ENCODE peak calls at places on chromosomes 5 and 9, in six cellular contexts. J is activated CD8-positive, alpha-beta T cell treated with anti-CD3 and anti-CD28 coated beads for 36 hours; F is fibroblast of lung; Q is stomach; Z is fibroblast of mammary gland; G is cardiac muscle cell. H is an unnamed sample.

GRCh38 chr9:96109718-96110351 is 192.1 kb downstream of the HSD17B3 start:
- DNase-seq in G (no peak), J (no peak), Q (no peak), Z (peak; percentile 59), F (peak; percentile 70), H (no peak)

GRCh38 chr9:3732077-3733038 is 206.6 kb upstream of the RFX3 start:
- DNase-seq in Z (peak; percentile 86), Q (no peak), F (peak; percentile 90), J (peak; percentile 47), G (peak; percentile 78), H (no peak)

GRCh38 chr5:108637110-108637509 is 110.6 kb upstream of the FER start:
- DNase-seq in Z (peak; percentile 81), J (no peak), F (peak; percentile 14), G (no peak), Q (no peak), H (no peak)

GRCh38 chr5:181160144-181160754 is 12.9 kb downstream of the OR2V2 start:
- DNase-seq in J (peak; percentile 92), Z (peak; percentile 82), G (peak; percentile 12), F (peak; percentile 59), Q (no peak), H (peak; percentile 74)

GRCh38 chr5:178199581-178200434 is 4.5 kb upstream of the HNRNPAB start:
- DNase-seq in F (no peak), Q (no peak), J (no peak), Z (no peak), G (no peak), H (no peak)

GRCh38 chr9:138011951-138012500 is 134.4 kb downstream of the CACNA1B start:
- DNase-seq in G (no peak), J (no peak), Q (no peak), Z (no peak), F (no peak), H (no peak)

GRCh38 chr5:5523066-5523505 is 100.6 kb downstream of the ICE1 start:
- DNase-seq in Q (no peak), F (no peak), Z (no peak), G (no peak), J (peak; percentile 25), H (no peak)

GRCh38 chr5:140557965-140558364 is 692 bp upstream of the SRA1 start:
- DNase-seq in Z (no peak), G (no peak), J (no peak), F (no peak), Q (no peak), H (no peak)

GRCh38 chr5:171269717-171270116 is 39.3 kb upstream of the TLX3 start:
- DNase-seq in Q (no peak), F (peak; percentile 36), Z (peak; percentile 54), G (no peak), J (no peak), H (no peak)

GRCh38 chr9:125540497-125540896 is 166.5 kb downstream of the MAPKAP1 start:
- DNase-seq in G (no peak), Q (no peak), Z (no peak), J (no peak), F (peak; percentile 79), H (no peak)

GRCh38 chr5:131109540-131110255 is 55.4 kb downstream of the HINT1 start:
- DNase-seq in Q (no peak), J (peak; percentile 50), Z (peak; percentile 57), G (peak; percentile 53), F (peak; percentile 17), H (peak; percentile 64)

GRCh38 chr5:153081385-153081784 is 409.1 kb upstream of the GRIA1 start:
- DNase-seq in Z (peak; percentile 41), G (no peak), J (no peak), F (no peak), Q (no peak), H (no peak)

GRCh38 chr5:76701298-76701697 is 14.6 kb upstream of the F2R start:
- DNase-seq in Z (peak; percentile 96), J (no peak), G (no peak), Q (no peak), F (peak; percentile 86), H (no peak)

GRCh38 chr5:22044229-22044628 is 808.9 kb downstream of the CDH12 start:
- DNase-seq in G (no peak), J (no peak), Z (no peak), F (no peak), Q (no peak), H (no peak)

GRCh38 chr5:169914766-169915165 is 65.5 kb downstream of the INSYN2B start:
- DNase-seq in Z (peak; percentile 67), J (no peak), G (peak; percentile 76), F (peak; percentile 60), Q (no peak), H (no peak)

GRCh38 chr9:7328453-7328852 is 471.1 kb downstream of the DMAC1 start:
- DNase-seq in G (no peak), J (no peak), Z (no peak), Q (no peak), F (no peak), H (no peak)

GRCh38 chr9:137422668-137423000 is 328 bp downstream of the EXD3 start:
- DNase-seq in J (no peak), Q (no peak), G (peak; percentile 64), Z (no peak), F (peak; percentile 29), H (peak; percentile 56)

GRCh38 chr5:60927450-60927849 is 17.4 kb downstream of the ERCC8 start:
- DNase-seq in J (no peak), Z (no peak), G (no peak), Q (no peak), F (no peak), H (no peak)

GRCh38 chr9:34204011-34204635 is 25.3 kb downstream of the UBAP1 start:
- DNase-seq in Q (no peak), F (no peak), G (no peak), J (no peak), Z (peak; percentile 50), H (no peak)

GRCh38 chr9:127793093-127793708 is 7.4 kb downstream of the CDK9 start:
- DNase-seq in J (no peak), G (no peak), Q (peak; percentile 48), Z (peak; percentile 38), F (no peak), H (no peak)

GRCh38 chr9:127790094-127790855 is 4.4 kb downstream of the CDK9 start:
- DNase-seq in G (no peak), J (no peak), Q (no peak), Z (no peak), F (no peak), H (no peak)

GRCh38 chr9:127792417-127793031 is 6.7 kb downstream of the CDK9 start:
- DNase-seq in Z (no peak), Q (no peak), J (no peak), F (no peak), G (no peak), H (no peak)

GRCh38 chr9:127789179-127789578 is 3.3 kb downstream of the CDK9 start:
- DNase-seq in G (no peak), Q (no peak), Z (no peak), F (no peak), J (no peak), H (no peak)

GRCh38 chr9:127791085-127791484 is 5.3 kb downstream of the CDK9 start:
- DNase-seq in G (no peak), Z (no peak), J (no peak), F (no peak), Q (no peak), H (no peak)
- TF ChIP-seq CTCF in G (no peak), Z (no peak), J (no peak), F (no peak), Q (no peak), H (no peak)

GRCh38 chr5:164341056-164341619 is 835.7 kb downstream of the MAT2B start:
- DNase-seq in Z (no peak), J (no peak), G (no peak), F (peak; percentile 38), Q (no peak), H (no peak)
- TF ChIP-seq CTCF in Z (no peak), J (no peak), G (no peak), F (no peak), Q (no peak), H (no peak)

GRCh38 chr5:74126294-74126693 is 500.3 kb downstream of the ARHGEF28 start:
- DNase-seq in Q (no peak), F (no peak), G (no peak), Z (no peak), J (no peak), H (no peak)

GRCh38 chr5:74124826-74125225 is 498.8 kb downstream of the ARHGEF28 start:
- DNase-seq in G (no peak), F (peak; percentile 19), Q (no peak), J (no peak), Z (no peak), H (no peak)

GRCh38 chr5:74130141-74130897 is 504.3 kb downstream of the ARHGEF28 start:
- DNase-seq in F (no peak), J (no peak), Q (no peak), G (no peak), Z (no peak), H (no peak)

GRCh38 chr5:74131256-74131655 is 505.3 kb downstream of the ARHGEF28 start:
- DNase-seq in Q (no peak), F (no peak), G (no peak), Z (no peak), J (no peak), H (no peak)

DNA sequence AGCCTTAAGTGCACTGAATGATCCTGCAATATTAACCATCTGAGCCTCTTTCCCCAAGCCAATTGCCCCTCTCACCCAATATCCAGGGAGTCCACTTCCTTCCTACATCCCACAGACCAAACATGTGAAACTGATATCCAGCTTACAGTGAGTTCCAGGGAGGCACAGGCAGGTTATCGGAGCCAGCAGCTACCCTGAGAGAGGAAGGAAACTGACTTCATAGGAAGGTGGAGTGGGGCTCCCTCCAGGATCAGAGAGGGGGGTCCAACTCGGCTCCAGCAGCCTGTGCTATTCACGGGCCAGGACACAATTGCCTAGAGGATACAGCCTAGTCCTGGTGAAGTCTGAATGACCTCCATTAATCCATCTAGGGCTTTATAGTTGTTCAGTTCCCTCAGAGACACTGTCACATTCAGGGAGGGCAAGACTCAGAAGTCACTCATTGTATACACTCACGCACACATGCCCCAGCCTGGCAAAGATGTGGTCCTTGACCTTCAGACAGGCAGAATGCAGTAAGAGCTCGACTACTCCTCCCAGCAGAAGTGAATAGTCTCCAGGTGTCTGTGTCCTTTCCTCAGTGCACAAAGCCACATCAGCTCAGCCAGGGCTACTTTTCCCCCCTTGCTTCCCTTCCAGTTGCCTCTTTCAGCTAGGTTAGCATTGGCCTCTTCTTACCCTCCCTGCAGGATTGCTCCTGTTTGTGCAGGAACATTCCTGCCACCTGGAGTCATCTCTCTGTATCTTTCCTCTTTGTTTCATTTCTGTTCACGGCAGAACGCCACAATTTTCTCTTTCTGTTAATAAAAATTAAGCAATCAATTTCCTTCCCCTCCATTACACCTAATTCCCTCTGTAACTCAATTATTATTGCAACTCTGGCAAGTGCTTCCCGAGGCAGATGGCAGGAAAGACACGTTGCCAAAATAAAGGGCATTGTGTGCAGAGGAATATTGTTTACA is 501.7 kb downstream of the ARHGEF28 start:
- DNase-seq in G (no peak), J (no peak), Q (no peak), Z (no peak), F (peak; percentile 46), H (peak; percentile 10)
- TF ChIP-seq CTCF in G (peak; percentile 20), J (no peak), Q (peak; percentile 22), Z (no peak), F (peak; percentile 33), H (no peak)

DNA sequence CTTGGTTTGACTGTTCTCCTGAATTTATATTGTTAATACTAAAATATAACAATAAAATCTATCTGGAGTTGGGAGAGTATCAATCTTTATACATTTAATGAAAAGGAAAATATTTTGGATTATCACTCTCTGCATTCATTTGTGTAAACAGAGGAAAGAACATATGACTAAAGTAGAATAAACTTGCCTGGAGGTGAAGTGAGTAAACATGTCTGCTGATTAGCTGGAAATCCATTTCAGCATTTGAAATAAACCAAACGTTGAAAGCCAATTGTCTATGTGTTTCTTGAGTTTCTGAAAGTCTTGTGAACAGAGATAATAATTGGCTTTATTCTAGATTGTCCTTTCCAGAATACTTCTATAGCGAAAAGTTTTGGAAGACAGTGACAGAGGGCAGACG is 776.2 kb downstream of the SEMA5A start:
- DNase-seq in J (no peak), G (no peak), F (no peak), Q (no peak), Z (no peak), H (no peak)
- TF ChIP-seq CTCF in J (no peak), G (no peak), F (no peak), Q (no peak), Z (no peak), H (no peak)

H was measured in mucosa of descending colon.